ENCODE peak calls at places on chromosomes 6 and 20, in seven cellular contexts. One of them, this sample, is unnamed.

GRCh38 chr6:84426002-84426705 is 198.7 kb upstream of the CEP162 start:
- DNase-seq in colonic mucosa: no peak
- DNase-seq in tibial nerve: no peak
- DNase-seq in cardiac muscle cell: no peak
- DNase-seq in A549: no peak
- DNase-seq in uterus: no peak
- DNase-seq in bronchial epithelial cell: no peak
- DNase-seq in this sample: no peak

GRCh38 chr6:165447141-165447540 is 137.7 kb upstream of the C6orf118 start:
- DNase-seq in A549: no peak
- DNase-seq in tibial nerve: no peak
- DNase-seq in cardiac muscle cell: no peak
- DNase-seq in bronchial epithelial cell: no peak
- DNase-seq in uterus: no peak
- DNase-seq in colonic mucosa: no peak
- DNase-seq in this sample: no peak

GRCh38 chr6:90285611-90286381 is 10.8 kb downstream of the BACH2 start:
- DNase-seq in colonic mucosa: peak
- DNase-seq in tibial nerve: peak
- DNase-seq in bronchial epithelial cell: peak
- DNase-seq in A549: peak
- DNase-seq in uterus: peak
- DNase-seq in cardiac muscle cell: peak
- DNase-seq in this sample: peak

GRCh38 chr6:139549561-139550070 is 175.2 kb upstream of the CITED2 start:
- DNase-seq in uterus: no peak
- DNase-seq in cardiac muscle cell: no peak
- DNase-seq in tibial nerve: no peak
- DNase-seq in A549: no peak
- DNase-seq in bronchial epithelial cell: peak
- DNase-seq in colonic mucosa: no peak
- DNase-seq in this sample: no peak

GRCh38 chr20:58795181-58795922 is 55.4 kb downstream of the GNAS-AS1 start:
- DNase-seq in uterus: no peak
- DNase-seq in cardiac muscle cell: no peak
- DNase-seq in bronchial epithelial cell: no peak
- DNase-seq in A549: no peak
- DNase-seq in tibial nerve: no peak
- DNase-seq in colonic mucosa: no peak
- DNase-seq in this sample: no peak

GRCh38 chr20:43017241-43018030 is 172.3 kb downstream of the PTPRT start:
- DNase-seq in cardiac muscle cell: no peak
- DNase-seq in bronchial epithelial cell: no peak
- DNase-seq in A549: no peak
- DNase-seq in tibial nerve: no peak
- DNase-seq in uterus: no peak
- DNase-seq in colonic mucosa: no peak
- DNase-seq in this sample: no peak

GRCh38 chr6:16929814-16930213 is 168.6 kb upstream of the ATXN1 start:
- DNase-seq in colonic mucosa: no peak
- DNase-seq in cardiac muscle cell: peak
- DNase-seq in tibial nerve: no peak
- DNase-seq in uterus: no peak
- DNase-seq in A549: no peak
- DNase-seq in bronchial epithelial cell: peak
- DNase-seq in this sample: no peak

GRCh38 chr6:124901105-124901504 is 61.1 kb upstream of the RNF217 start:
- DNase-seq in tibial nerve: no peak
- DNase-seq in cardiac muscle cell: no peak
- DNase-seq in colonic mucosa: no peak
- DNase-seq in uterus: no peak
- DNase-seq in bronchial epithelial cell: peak
- DNase-seq in A549: no peak
- DNase-seq in this sample: no peak

GRCh38 chr20:669573-669972 is 6.0 kb downstream of the SCRT2 start:
- DNase-seq in colonic mucosa: no peak
- DNase-seq in tibial nerve: no peak
- DNase-seq in bronchial epithelial cell: no peak
- DNase-seq in cardiac muscle cell: no peak
- DNase-seq in A549: no peak
- DNase-seq in uterus: no peak
- DNase-seq in this sample: no peak

GRCh38 chr6:33079575-33079974 is 3.8 kb downstream of the HLA-DPB1 start:
- DNase-seq in cardiac muscle cell: no peak
- DNase-seq in A549: no peak
- DNase-seq in colonic mucosa: no peak
- DNase-seq in bronchial epithelial cell: no peak
- DNase-seq in uterus: no peak
- DNase-seq in tibial nerve: no peak
- DNase-seq in this sample: no peak

GRCh38 chr6:33081098-33081824 is 5.5 kb downstream of the HLA-DPB1 start:
- DNase-seq in cardiac muscle cell: no peak
- DNase-seq in A549: no peak
- DNase-seq in colonic mucosa: no peak
- DNase-seq in tibial nerve: no peak
- DNase-seq in bronchial epithelial cell: no peak
- DNase-seq in uterus: no peak
- DNase-seq in this sample: no peak

GRCh38 chr6:33078919-33079521 is 3.2 kb downstream of the HLA-DPB1 start:
- DNase-seq in uterus: no peak
- DNase-seq in A549: no peak
- DNase-seq in colonic mucosa: no peak
- DNase-seq in tibial nerve: no peak
- DNase-seq in bronchial epithelial cell: no peak
- DNase-seq in cardiac muscle cell: no peak
- DNase-seq in this sample: no peak

GRCh38 chr6:33078442-33078841 is 2.7 kb downstream of the HLA-DPB1 start:
- DNase-seq in colonic mucosa: no peak
- DNase-seq in uterus: no peak
- DNase-seq in bronchial epithelial cell: no peak
- DNase-seq in A549: no peak
- DNase-seq in tibial nerve: no peak
- DNase-seq in cardiac muscle cell: no peak
- DNase-seq in this sample: no peak

DNA sequence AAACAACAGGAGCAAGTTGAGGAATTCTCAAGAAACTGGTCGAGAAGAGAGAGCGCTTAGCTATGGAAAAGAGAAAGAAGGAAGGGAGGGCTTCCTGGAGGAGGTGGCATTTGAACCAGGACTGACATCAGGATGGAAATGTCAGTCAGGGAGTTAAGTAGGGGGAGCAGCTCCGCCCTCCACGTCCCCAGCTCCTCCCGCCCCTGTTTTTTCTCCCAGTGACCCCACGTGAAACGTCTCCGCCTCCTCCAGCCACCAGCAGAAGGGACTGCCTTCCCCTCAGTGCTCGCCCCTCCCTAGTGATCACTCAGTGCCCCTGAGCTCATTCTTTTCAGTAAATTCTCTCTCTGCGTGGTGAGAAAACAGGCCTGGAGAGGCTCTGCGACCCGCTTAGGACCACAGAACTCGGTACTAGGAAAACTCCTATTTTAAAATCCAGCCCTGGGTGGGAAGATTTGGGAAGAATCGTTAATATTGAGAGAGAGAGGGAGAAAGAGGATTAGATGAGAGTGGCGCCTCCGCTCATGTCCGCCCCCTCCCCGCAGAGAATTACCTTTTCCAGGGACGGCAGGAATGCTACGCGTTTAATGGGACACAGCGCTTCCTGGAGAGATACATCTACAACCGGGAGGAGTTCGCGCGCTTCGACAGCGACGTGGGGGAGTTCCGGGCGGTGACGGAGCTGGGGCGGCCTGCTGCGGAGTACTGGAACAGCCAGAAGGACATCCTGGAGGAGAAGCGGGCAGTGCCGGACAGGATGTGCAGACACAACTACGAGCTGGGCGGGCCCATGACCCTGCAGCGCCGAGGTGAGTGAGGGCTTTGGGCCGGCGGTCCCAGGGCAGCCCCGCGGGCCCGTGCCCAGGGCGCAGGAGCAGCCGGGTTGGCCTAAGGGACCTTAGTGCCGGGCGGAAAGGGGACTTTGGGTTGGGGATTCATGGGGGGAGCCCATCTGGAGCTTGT is 4.6 kb downstream of the HLA-DPB1 start:
- DNase-seq in colonic mucosa: peak
- DNase-seq in A549: no peak
- DNase-seq in bronchial epithelial cell: peak
- DNase-seq in uterus: peak
- DNase-seq in tibial nerve: peak
- DNase-seq in cardiac muscle cell: peak
- DNase-seq in this sample: peak
- H3K4me3 ChIP-seq in colonic mucosa: peak
- H3K4me3 ChIP-seq in A549: no peak
- H3K4me3 ChIP-seq in bronchial epithelial cell: no peak
- H3K4me3 ChIP-seq in uterus: peak
- H3K4me3 ChIP-seq in tibial nerve: peak
- H3K4me3 ChIP-seq in cardiac muscle cell: peak
- H3K4me3 ChIP-seq in this sample: peak

GRCh38 chr6:73857341-73857890 is 161.4 kb downstream of the CD109 start:
- DNase-seq in uterus: no peak
- DNase-seq in tibial nerve: no peak
- DNase-seq in cardiac muscle cell: no peak
- DNase-seq in A549: no peak
- DNase-seq in bronchial epithelial cell: no peak
- DNase-seq in colonic mucosa: no peak
- DNase-seq in this sample: no peak
- TF ChIP-seq CTCF in uterus: no peak
- TF ChIP-seq CTCF in tibial nerve: no peak
- TF ChIP-seq CTCF in cardiac muscle cell: no peak
- TF ChIP-seq CTCF in A549: no peak
- TF ChIP-seq CTCF in bronchial epithelial cell: no peak
- TF ChIP-seq CTCF in colonic mucosa: no peak
- TF ChIP-seq CTCF in this sample: no peak

GRCh38 chr6:10589983-10590382 is 68.8 kb downstream of the GCNT2 start:
- DNase-seq in tibial nerve: no peak
- DNase-seq in colonic mucosa: no peak
- DNase-seq in A549: no peak
- DNase-seq in cardiac muscle cell: no peak
- DNase-seq in bronchial epithelial cell: no peak
- DNase-seq in uterus: no peak
- DNase-seq in this sample: no peak

GRCh38 chr6:10588562-10589428 is 67.6 kb downstream of the GCNT2 start:
- DNase-seq in colonic mucosa: no peak
- DNase-seq in A549: no peak
- DNase-seq in bronchial epithelial cell: no peak
- DNase-seq in cardiac muscle cell: no peak
- DNase-seq in tibial nerve: no peak
- DNase-seq in uterus: no peak
- DNase-seq in this sample: no peak

GRCh38 chr6:10589429-10589727 is 68.2 kb downstream of the GCNT2 start:
- DNase-seq in cardiac muscle cell: no peak
- DNase-seq in A549: no peak
- DNase-seq in bronchial epithelial cell: no peak
- DNase-seq in colonic mucosa: no peak
- DNase-seq in tibial nerve: no peak
- DNase-seq in uterus: no peak
- DNase-seq in this sample: no peak

GRCh38 chr6:10586302-10586701 is 65.2 kb downstream of the GCNT2 start:
- DNase-seq in tibial nerve: no peak
- DNase-seq in colonic mucosa: no peak
- DNase-seq in cardiac muscle cell: no peak
- DNase-seq in bronchial epithelial cell: no peak
- DNase-seq in A549: no peak
- DNase-seq in uterus: no peak
- DNase-seq in this sample: no peak

DNA sequence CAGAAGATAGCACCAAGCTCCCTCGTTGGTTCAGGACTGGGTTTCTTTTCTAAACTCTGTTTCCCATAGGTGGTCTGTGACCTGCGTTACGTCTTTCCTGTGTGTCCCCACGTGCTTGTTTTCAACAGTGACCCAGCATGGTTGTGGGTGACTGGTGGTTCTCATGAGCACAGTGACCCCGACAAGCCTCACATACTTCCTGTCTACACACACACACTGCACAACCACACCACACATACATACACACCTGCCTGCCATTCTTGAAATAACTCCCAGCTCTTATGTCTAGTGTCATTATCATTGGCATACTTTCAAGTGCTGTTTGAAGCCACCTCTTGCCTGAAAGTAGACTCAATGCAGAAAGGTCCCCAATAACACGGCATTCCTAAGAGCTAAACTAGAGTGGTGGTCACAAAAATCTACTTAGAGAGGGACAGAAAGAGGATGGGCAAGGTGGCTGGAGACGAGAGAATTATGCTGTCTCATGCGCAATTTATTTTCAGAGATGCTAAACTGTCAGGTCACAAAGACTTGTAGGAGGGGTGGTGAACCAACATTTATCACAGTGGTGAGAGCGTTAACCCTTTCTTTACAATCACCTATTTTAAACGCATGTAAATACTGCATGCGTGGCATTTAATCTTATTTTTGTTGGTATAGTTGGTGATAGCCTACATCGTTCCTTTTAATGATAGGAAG is 66.7 kb downstream of the GCNT2 start:
- DNase-seq in A549: no peak
- DNase-seq in cardiac muscle cell: no peak
- DNase-seq in colonic mucosa: no peak
- DNase-seq in uterus: no peak
- DNase-seq in bronchial epithelial cell: no peak
- DNase-seq in tibial nerve: no peak
- DNase-seq in this sample: no peak
- H3K4me3 ChIP-seq in A549: no peak
- H3K4me3 ChIP-seq in cardiac muscle cell: peak
- H3K4me3 ChIP-seq in colonic mucosa: no peak
- H3K4me3 ChIP-seq in uterus: no peak
- H3K4me3 ChIP-seq in bronchial epithelial cell: no peak
- H3K4me3 ChIP-seq in tibial nerve: no peak
- H3K4me3 ChIP-seq in this sample: no peak

GRCh38 chr6:5300206-5300764 is 39.0 kb downstream of the FARS2 start:
- DNase-seq in tibial nerve: no peak
- DNase-seq in A549: no peak
- DNase-seq in cardiac muscle cell: no peak
- DNase-seq in uterus: no peak
- DNase-seq in colonic mucosa: no peak
- DNase-seq in bronchial epithelial cell: no peak
- DNase-seq in this sample: no peak

GRCh38 chr6:5303711-5304110 is 42.4 kb downstream of the FARS2 start:
- DNase-seq in A549: no peak
- DNase-seq in colonic mucosa: no peak
- DNase-seq in bronchial epithelial cell: no peak
- DNase-seq in cardiac muscle cell: no peak
- DNase-seq in tibial nerve: no peak
- DNase-seq in uterus: no peak
- DNase-seq in this sample: no peak

GRCh38 chr6:5305968-5306626 is 44.8 kb downstream of the FARS2 start:
- DNase-seq in tibial nerve: no peak
- DNase-seq in colonic mucosa: no peak
- DNase-seq in bronchial epithelial cell: no peak
- DNase-seq in cardiac muscle cell: no peak
- DNase-seq in uterus: no peak
- DNase-seq in A549: no peak
- DNase-seq in this sample: no peak

GRCh38 chr6:5302220-5302946 is 41.1 kb downstream of the FARS2 start:
- DNase-seq in bronchial epithelial cell: no peak
- DNase-seq in A549: no peak
- DNase-seq in tibial nerve: no peak
- DNase-seq in uterus: no peak
- DNase-seq in cardiac muscle cell: no peak
- DNase-seq in colonic mucosa: no peak
- DNase-seq in this sample: no peak

GRCh38 chr6:5302995-5303622 is 41.8 kb downstream of the FARS2 start:
- DNase-seq in tibial nerve: no peak
- DNase-seq in A549: peak
- DNase-seq in colonic mucosa: peak
- DNase-seq in cardiac muscle cell: peak
- DNase-seq in uterus: no peak
- DNase-seq in bronchial epithelial cell: peak
- DNase-seq in this sample: peak
- TF ChIP-seq CTCF in tibial nerve: no peak
- TF ChIP-seq CTCF in A549: peak
- TF ChIP-seq CTCF in colonic mucosa: peak
- TF ChIP-seq CTCF in cardiac muscle cell: peak
- TF ChIP-seq CTCF in uterus: peak
- TF ChIP-seq CTCF in bronchial epithelial cell: peak
- TF ChIP-seq CTCF in this sample: peak

This sample was measured in transverse colon.